ENCODE peak calls at places on chromosomes 5 and 9, in five cellular contexts. F is effector memory CD4-positive, alpha-beta T cell; Y is GM12878; V is GM23248; P is fibroblast of pulmonary artery. I is an unnamed sample.

GRCh38 chr5:10578869-10579268 is 15.0 kb downstream of the ANKRD33B start:
- DNase-seq in F (no peak), P (no peak), V (no peak), Y (peak), I (no peak)

GRCh38 chr5:137933491-137933911 is 44.2 kb downstream of the PKD2L2 start:
- DNase-seq in P (peak), V (peak), Y (no peak), F (no peak), I (peak)

GRCh38 chr5:174799146-174799545 is 74.8 kb downstream of the MSX2 start:
- DNase-seq in F (no peak), P (no peak), V (peak), Y (no peak), I (peak)

GRCh38 chr5:180641566-180641900 is 7.9 kb downstream of the FLT4 start:
- DNase-seq in V (no peak), P (no peak), Y (no peak), F (no peak), I (no peak)

GRCh38 chr5:39494099-39494498 is 69.3 kb upstream of the DAB2 start:
- DNase-seq in Y (no peak), F (no peak), P (peak), V (peak), I (peak)

GRCh38 chr9:89592963-89593775 is 11.6 kb upstream of the GADD45G start:
- DNase-seq in V (peak), Y (no peak), F (no peak), P (peak), I (no peak)

GRCh38 chr9:134681061-134681661 is 39.6 kb downstream of the COL5A1 start:
- DNase-seq in V (peak), F (no peak), Y (no peak), P (peak), I (no peak)

GRCh38 chr9:134670042-134670525 is 28.5 kb downstream of the COL5A1 start:
- DNase-seq in Y (no peak), F (no peak), V (peak), P (peak), I (peak)

GRCh38 chr9:26261503-26262330 is 583.5 kb upstream of the TUSC1 start:
- DNase-seq in P (peak), F (no peak), Y (no peak), V (peak), I (peak)

GRCh38 chr5:54691644-54692043 is 174.1 kb downstream of the SNX18 start:
- DNase-seq in Y (no peak), V (no peak), F (no peak), P (no peak), I (no peak)
- H3K4me3 ChIP-seq in Y (no peak), V (no peak), F (no peak), P (no peak), I (no peak)

GRCh38 chr5:140964356-140964755 is 1.9 kb upstream of the PCDHAC2 start:
- DNase-seq in P (no peak), F (no peak), V (no peak), Y (no peak), I (no peak)

GRCh38 chr5:140966293-140967225 is at the start of gene PCDHAC2:
- DNase-seq in V (peak), Y (no peak), F (no peak), P (peak), I (no peak)

GRCh38 chr5:140962190-140962589 is 4.1 kb upstream of the PCDHAC2 start:
- DNase-seq in P (no peak), V (no peak), F (no peak), Y (no peak), I (no peak)

GRCh38 chr5:140967226-140967893 is 1.1 kb downstream of the PCDHAC2 start:
- DNase-seq in P (no peak), Y (no peak), V (no peak), F (no peak), I (no peak)

GRCh38 chr5:140965905-140966292 is 377 bp upstream of the PCDHAC2 start:
- DNase-seq in F (no peak), P (no peak), Y (no peak), V (no peak), I (no peak)
- H3K4me3 ChIP-seq in F (no peak), P (peak), Y (no peak), V (peak), I (peak)

GRCh38 chr9:130054820-130055219 is 1.1 kb downstream of the GPR107 start:
- DNase-seq in V (no peak), F (no peak), P (no peak), Y (no peak), I (no peak)
- H3K4me3 ChIP-seq in V (peak), F (peak), P (peak), Y (peak), I (peak)

GRCh38 chr9:108634669-108635462 is 220.9 kb downstream of the ACTL7B start:
- DNase-seq in V (peak), P (no peak), F (no peak), Y (no peak), I (no peak)

GRCh38 chr9:108637340-108637739 is 218.4 kb downstream of the ACTL7B start:
- DNase-seq in V (no peak), F (no peak), Y (no peak), P (no peak), I (no peak)

GRCh38 chr9:108631890-108632289 is 223.9 kb downstream of the ACTL7B start:
- DNase-seq in Y (no peak), V (no peak), P (no peak), F (no peak), I (no peak)

GRCh38 chr9:108636023-108636422 is 219.8 kb downstream of the ACTL7B start:
- DNase-seq in V (no peak), Y (no peak), P (no peak), F (no peak), I (no peak)

DNA sequence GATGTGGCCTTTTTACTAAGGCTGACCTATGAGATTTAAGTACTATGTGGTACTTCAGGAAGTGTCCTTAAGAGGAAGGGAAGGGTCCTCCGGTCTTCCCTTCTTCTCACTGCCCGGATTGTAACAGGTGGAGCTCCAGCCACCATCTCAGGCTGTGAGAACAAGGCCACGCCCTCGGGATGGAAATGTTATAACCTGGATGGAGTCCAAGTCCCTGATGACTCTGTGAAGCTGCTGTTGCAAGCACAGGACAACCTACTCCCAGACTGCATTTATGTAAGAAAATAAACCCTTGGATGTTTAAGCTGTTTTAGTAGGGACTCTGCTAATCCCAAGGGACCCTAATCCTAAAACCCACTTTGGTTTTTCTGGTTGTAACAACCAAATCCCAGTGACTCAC is 221.6 kb downstream of the ACTL7B start:
- DNase-seq in F (no peak), Y (no peak), P (peak), V (peak), I (no peak)
- H3K4me3 ChIP-seq in F (no peak), Y (no peak), P (no peak), V (no peak), I (no peak)

DNA sequence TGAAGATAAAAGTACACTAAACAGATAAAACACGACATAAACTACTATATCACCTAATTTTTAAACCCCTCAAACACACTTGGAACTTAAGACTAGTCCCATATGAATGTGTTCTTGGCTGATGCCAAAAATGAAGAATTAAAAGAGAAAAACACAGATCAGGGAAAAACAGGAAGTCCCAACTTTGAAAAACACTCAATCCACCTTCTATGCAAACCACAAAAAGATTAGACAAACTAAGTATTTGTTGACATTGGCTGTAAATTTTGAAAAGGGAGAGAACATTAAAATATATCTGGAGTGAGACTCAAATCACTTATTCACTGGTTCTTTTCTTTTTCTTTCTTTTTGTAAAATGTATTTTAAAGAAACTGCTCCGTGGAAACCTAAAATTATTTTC is 81.4 kb downstream of the ANKH start:
- DNase-seq in P (peak), V (no peak), F (no peak), Y (no peak), I (peak)
- H3K4me3 ChIP-seq in P (no peak), V (no peak), F (no peak), Y (no peak), I (no peak)

GRCh38 chr9:127698985-127699670 is 7.7 kb upstream of the CFAP157 start:
- DNase-seq in F (peak), V (peak), P (peak), Y (peak), I (peak)
- H3K4me3 ChIP-seq in F (peak), V (peak), P (peak), Y (peak), I (peak)

DNA sequence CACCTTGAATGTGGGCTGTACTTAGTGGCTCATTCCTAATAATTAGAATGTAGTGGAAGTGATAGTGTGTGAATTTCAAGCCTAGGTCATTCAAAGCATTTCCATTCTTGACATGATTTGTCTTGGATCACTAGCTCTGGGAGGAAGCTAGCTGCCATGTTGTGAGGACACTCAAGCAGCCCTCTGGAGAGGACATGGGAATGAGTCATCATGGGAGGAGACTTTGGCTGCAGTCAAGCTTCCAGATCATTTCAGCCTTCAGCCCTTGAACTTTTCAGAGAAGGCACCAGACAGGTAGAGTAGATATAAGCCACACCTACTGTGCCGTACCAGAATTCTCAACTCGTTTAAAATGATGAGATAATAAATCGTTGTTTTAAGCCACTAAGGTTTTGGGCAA is 506.9 kb downstream of the ZNF608 start:
- DNase-seq in Y (no peak), F (no peak), V (no peak), P (no peak), I (no peak)
- H3K4me3 ChIP-seq in Y (no peak), F (no peak), V (no peak), P (no peak), I (no peak)

GRCh38 chr5:142846402-142846801 is 76.2 kb downstream of the ARHGAP26 start:
- DNase-seq in F (no peak), Y (no peak), P (no peak), V (no peak), I (no peak)
- H3K4me3 ChIP-seq in F (no peak), Y (no peak), P (no peak), V (no peak), I (no peak)

GRCh38 chr5:54844905-54845566 is 140.4 kb downstream of the ESM1 start:
- DNase-seq in P (peak), F (no peak), Y (peak), V (peak), I (peak)
- H3K4me3 ChIP-seq in P (no peak), F (no peak), Y (no peak), V (peak), I (no peak)

I was measured in astrocyte of the cerebellum.